ENCODE peak calls at places on chromosomes 1 and 21, in five cellular contexts. U, Q, E, Z and O are unnamed samples.

GRCh38 chr21:43959231-43960041 is 52.7 kb upstream of the TRAPPC10 start:
- DNase-seq in Q (no peak), E (no peak), U (no peak), Z (no peak), O (no peak)

GRCh38 chr1:92411511-92411910 is 75.2 kb downstream of the GFI1 start:
- DNase-seq in U (peak), Z (no peak), E (no peak), Q (peak), O (peak)

GRCh38 chr1:3176820-3177219 is 107.8 kb downstream of the PRDM16 start:
- DNase-seq in E (no peak), U (no peak), Q (no peak), Z (no peak), O (no peak)

GRCh38 chr1:65744731-65745130 is 48.0 kb upstream of the PDE4B start:
- DNase-seq in E (no peak), Q (no peak), U (no peak), Z (no peak), O (no peak)

GRCh38 chr1:95197616-95198252 is 36.3 kb upstream of the RWDD3 start:
- DNase-seq in Q (peak), U (peak), Z (peak), E (no peak), O (peak)

GRCh38 chr21:17334478-17334877 is 178.4 kb upstream of the CXADR start:
- DNase-seq in Z (no peak), Q (no peak), U (no peak), E (no peak), O (no peak)

GRCh38 chr1:89643577-89643976 is 10.7 kb downstream of the LRRC8C start:
- DNase-seq in Q (no peak), E (no peak), Z (no peak), U (no peak), O (no peak)

GRCh38 chr1:177937931-177938330 is 31.9 kb downstream of the SEC16B start:
- DNase-seq in U (no peak), Z (no peak), Q (no peak), E (no peak), O (peak)

GRCh38 chr1:84107955-84108354 is 36.1 kb upstream of the PRKACB start:
- DNase-seq in E (no peak), U (no peak), Q (no peak), Z (no peak), O (no peak)

GRCh38 chr1:36938807-36939206 is 95.5 kb downstream of the GRIK3 start:
- DNase-seq in Q (no peak), E (no peak), U (no peak), Z (no peak), O (no peak)

GRCh38 chr1:3504823-3505155 is 50.3 kb downstream of the ARHGEF16 start:
- DNase-seq in E (no peak), Q (peak), U (no peak), Z (no peak), O (peak)

GRCh38 chr1:53406551-53407235 is 52.5 kb upstream of the DMRTB1 start:
- DNase-seq in U (no peak), Q (no peak), E (no peak), Z (no peak), O (no peak)

GRCh38 chr1:15835205-15835740 is 12.2 kb upstream of the SPEN start:
- DNase-seq in Q (no peak), E (no peak), Z (no peak), U (no peak), O (no peak)

GRCh38 chr21:14763695-14764064 is 217.6 kb upstream of the SAMSN1 start:
- DNase-seq in E (no peak), Q (no peak), U (no peak), Z (no peak), O (no peak)